ENCODE peak calls at places on chromosomes 16 and 17, in seven cellular contexts. O is choroid plexus epithelial cell, W is A549, F is esophagus squamous epithelium, B is foreskin fibroblast, N is endothelial cell, R is GM13977. P is an unnamed sample.

GRCh38 chr17:17032131-17032692 is 10.0 kb upstream of the MPRIP start:
- DNase-seq in R (no peak), W (peak), F (no peak), B (peak), O (peak), N (no peak), P (peak)

GRCh38 chr17:70320642-70321345 is 151.5 kb downstream of the KCNJ2 start:
- DNase-seq in R (no peak), W (no peak), B (no peak), O (peak), F (no peak), N (no peak), P (peak)

GRCh38 chr16:23324727-23325126 is 22.6 kb downstream of the SCNN1B start:
- DNase-seq in W (peak), F (no peak), N (no peak), B (no peak), O (no peak), R (no peak), P (peak)

GRCh38 chr16:78695371-78695770 is 595.9 kb downstream of the WWOX start:
- DNase-seq in B (no peak), N (no peak), O (no peak), R (no peak), W (no peak), F (no peak), P (no peak)

GRCh38 chr17:7982171-7982570 is 20.2 kb upstream of the GUCY2D start:
- DNase-seq in O (peak), F (no peak), W (no peak), B (peak), R (no peak), N (no peak), P (no peak)

GRCh38 chr16:74372953-74373846 is 2.9 kb upstream of the NPIPB15 start:
- DNase-seq in F (no peak), W (no peak), N (no peak), O (no peak), R (peak), B (no peak), P (no peak)

GRCh38 chr16:17301593-17302135 is 169.1 kb downstream of the XYLT1 start:
- DNase-seq in W (no peak), R (peak), B (no peak), N (no peak), O (no peak), F (no peak), P (no peak)

GRCh38 chr16:16143038-16143763 is 80.1 kb downstream of the ABCC6 start:
- DNase-seq in W (peak), O (peak), R (no peak), B (no peak), F (no peak), N (peak), P (no peak)

GRCh38 chr16:10065014-10065413 is 117.2 kb downstream of the GRIN2A start:
- DNase-seq in W (no peak), O (no peak), N (no peak), F (no peak), B (no peak), R (no peak), P (no peak)

GRCh38 chr17:50196826-50197225 is 4.6 kb downstream of the COL1A1 start:
- DNase-seq in N (no peak), W (no peak), O (peak), F (no peak), R (no peak), B (peak), P (no peak)

GRCh38 chr17:78130439-78131101 is at the start of gene TMC8:
- DNase-seq in N (no peak), O (no peak), B (no peak), F (no peak), R (peak), W (no peak), P (peak)

GRCh38 chr17:45423936-45424335 is 8.7 kb downstream of the ARHGAP27 start:
- DNase-seq in N (no peak), F (no peak), R (no peak), O (no peak), W (no peak), B (no peak), P (peak)

GRCh38 chr16:21159281-21159951 is 942 bp downstream of the LDAF1 start:
- DNase-seq in N (peak), R (peak), O (no peak), B (no peak), F (no peak), W (no peak), P (peak)

GRCh38 chr17:981292-981658 is 1.7 kb upstream of the NXN start:
- DNase-seq in F (no peak), B (no peak), O (no peak), N (no peak), W (no peak), R (no peak), P (no peak)
- TF ChIP-seq CTCF in F (no peak), B (no peak), O (no peak), N (peak), W (no peak), R (no peak), P (no peak)

GRCh38 chr16:85105475-85105874 is 6.8 kb downstream of the CIBAR2 start:
- DNase-seq in F (no peak), O (no peak), B (no peak), W (no peak), R (no peak), N (no peak), P (no peak)

GRCh38 chr16:85103096-85104079 is 8.9 kb downstream of the CIBAR2 start:
- DNase-seq in B (no peak), R (no peak), N (no peak), F (no peak), O (no peak), W (no peak), P (no peak)

GRCh38 chr16:85102106-85102630 is 10.1 kb downstream of the CIBAR2 start:
- DNase-seq in R (no peak), F (no peak), B (no peak), W (no peak), N (no peak), O (no peak), P (no peak)

GRCh38 chr16:85104821-85105391 is 7.4 kb downstream of the CIBAR2 start:
- DNase-seq in R (no peak), B (no peak), F (no peak), O (no peak), N (no peak), W (no peak), P (no peak)

DNA sequence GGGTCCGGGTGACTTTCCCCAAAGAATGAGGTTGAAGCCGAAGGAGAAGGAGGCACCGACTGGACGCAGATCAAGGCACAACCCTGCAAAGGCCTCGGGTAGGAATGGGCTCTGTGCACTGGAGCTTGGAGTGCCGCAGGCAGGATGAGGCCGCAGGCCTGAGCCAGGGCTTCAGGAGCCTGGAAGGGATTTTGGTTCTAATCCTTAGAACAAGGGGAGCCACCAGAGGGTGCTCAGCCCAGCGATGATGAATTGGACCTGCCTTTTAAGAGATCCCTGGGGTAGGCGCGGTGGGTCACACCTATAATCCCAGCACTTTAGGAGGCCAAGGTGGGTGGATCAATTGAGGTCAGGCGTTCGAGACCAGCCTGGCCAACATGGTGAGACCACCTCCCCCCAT is 8.1 kb downstream of the CIBAR2 start:
- DNase-seq in W (no peak), R (no peak), N (no peak), F (no peak), B (no peak), O (no peak), P (no peak)
- TF ChIP-seq CTCF in W (no peak), R (no peak), N (no peak), F (no peak), B (no peak), O (peak), P (no peak)

DNA sequence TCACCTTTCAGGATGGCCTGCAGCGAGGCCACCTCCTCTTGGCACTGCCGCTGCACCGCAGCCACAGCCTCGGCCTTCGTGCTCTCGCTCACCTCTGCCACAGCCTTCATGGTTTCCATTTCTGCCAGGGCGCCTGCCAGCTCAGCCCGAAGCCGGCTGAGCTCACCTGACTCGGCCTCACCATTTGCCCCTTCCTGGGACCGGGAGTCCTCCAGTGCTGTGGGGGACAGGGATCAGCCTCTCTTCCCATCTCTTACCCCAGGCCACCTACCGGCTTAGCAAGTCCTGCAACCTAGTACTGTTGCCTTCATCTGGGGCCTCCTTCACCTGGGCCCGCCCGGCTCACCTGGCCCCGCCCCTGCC is 658 bp downstream of the RABEP2 start:
- DNase-seq in O (no peak), B (no peak), W (no peak), N (no peak), F (no peak), R (no peak), P (no peak)
- TF ChIP-seq CTCF in O (no peak), B (no peak), W (no peak), N (no peak), F (peak), R (no peak), P (peak)

DNA sequence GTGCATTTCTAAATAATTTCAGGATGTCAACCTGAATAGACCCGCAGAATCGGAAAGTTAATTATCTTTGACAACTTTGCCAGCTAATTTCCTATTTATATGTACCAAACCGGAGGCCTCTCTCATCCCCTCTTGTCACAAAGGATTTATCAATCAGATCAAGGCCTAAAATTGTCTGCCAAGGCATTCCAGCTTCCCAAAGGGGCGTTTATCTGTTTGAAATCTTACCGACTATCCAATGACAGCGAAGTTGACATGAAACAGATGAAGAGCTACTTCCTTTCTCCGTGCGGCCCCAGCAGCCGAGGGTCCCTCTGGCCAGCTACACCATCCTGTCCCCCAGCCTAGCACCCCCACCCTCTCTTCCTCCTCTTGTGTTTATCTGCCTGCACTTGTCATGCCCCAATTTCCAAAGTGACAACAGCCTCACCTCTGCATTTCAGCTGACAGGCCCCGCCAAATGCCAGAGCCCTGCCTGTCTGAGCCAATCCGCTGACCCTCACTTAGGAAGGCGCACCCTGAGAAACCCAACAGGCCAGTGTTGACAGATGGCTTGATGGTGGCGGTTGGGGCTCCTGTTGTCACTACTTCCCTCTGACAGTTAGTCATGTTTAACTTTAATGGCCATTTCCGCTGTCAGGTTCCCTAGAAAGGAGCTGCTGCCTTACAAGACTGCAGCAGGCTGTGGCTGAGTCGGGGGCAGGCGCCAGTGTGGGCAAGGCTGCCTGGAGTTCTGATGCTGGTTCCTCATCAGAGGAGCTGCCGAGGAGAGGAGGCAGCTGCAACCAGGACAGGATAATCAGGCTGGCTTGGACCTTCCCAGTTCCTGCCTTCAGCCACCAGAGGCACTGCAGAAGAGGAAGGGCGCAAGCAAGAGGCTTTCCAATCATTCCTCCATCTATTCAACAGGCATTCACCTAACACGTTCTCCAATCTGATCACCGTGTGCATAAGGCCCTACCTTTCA is 223.4 kb upstream of the DYNLRB2 start:
- DNase-seq in O (no peak), F (no peak), W (peak), N (no peak), B (no peak), R (no peak), P (no peak)
- TF ChIP-seq CTCF in O (peak), F (no peak), W (no peak), N (peak), B (peak), R (no peak), P (peak)

GRCh38 chr17:76887809-76888208 is 19.6 kb downstream of the MGAT5B start:
- DNase-seq in F (no peak), B (no peak), W (no peak), R (no peak), O (no peak), N (no peak), P (no peak)
- TF ChIP-seq CTCF in F (no peak), B (no peak), W (no peak), R (no peak), O (peak), N (no peak), P (no peak)

DNA sequence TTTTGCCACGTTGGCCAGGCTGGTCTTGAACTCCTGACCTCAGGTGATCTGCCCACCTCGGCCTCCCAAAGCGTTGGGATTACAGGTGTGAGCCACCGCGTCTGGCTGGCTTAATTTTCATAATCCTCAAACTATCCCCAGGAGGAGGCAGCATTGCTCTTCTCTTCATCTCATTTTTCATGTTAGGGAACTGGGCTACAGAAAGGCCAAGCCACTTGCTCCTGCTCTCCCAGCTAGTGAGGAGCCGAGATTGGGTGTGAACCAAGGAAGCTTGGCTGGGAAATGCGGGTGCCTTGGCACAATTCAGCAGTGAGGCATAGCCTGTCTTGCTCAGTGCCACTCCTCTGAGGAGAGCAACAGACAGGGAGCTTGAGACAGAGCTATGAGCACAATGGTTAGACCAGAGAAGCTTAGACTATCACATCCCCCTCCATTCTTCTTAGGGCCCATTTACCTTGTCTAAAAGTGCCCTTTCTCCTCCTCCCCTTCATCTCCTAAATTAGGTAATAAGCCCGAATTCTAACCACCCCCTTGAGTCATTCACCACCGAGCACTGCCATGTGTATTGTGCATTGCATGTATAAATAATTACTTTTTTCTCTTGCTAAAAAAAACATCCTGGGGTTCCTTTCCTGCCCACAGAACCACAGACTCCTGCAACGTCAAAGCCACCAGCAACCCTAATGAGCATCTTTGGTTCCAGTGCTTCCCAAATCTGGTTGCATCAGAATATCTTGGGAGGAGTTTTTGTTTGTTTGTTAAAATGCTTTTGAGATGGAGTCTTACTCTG is 20.0 kb upstream of the KIF19 start:
- DNase-seq in O (no peak), W (peak), B (no peak), N (peak), F (no peak), R (no peak), P (no peak)
- TF ChIP-seq CTCF in O (peak), W (peak), B (no peak), N (no peak), F (no peak), R (no peak), P (no peak)

GRCh38 chr17:62965649-62966425 is at the start of gene TANC2:
- DNase-seq in N (peak), R (peak), O (peak), F (no peak), W (peak), B (peak), P (peak)
- TF ChIP-seq CTCF in N (no peak), R (no peak), O (no peak), F (no peak), W (peak), B (no peak), P (no peak)

GRCh38 chr17:81295031-81295677 is at the start of gene SLC38A10:
- DNase-seq in R (peak), W (peak), F (peak), O (peak), N (peak), B (peak), P (peak)
- TF ChIP-seq CTCF in R (no peak), W (no peak), F (peak), O (peak), N (no peak), B (no peak), P (no peak)

GRCh38 chr16:3292604-3293003 is 9.3 kb downstream of the ZNF263 start:
- DNase-seq in F (no peak), B (peak), W (no peak), R (no peak), O (peak), N (no peak), P (no peak)

GRCh38 chr16:3289998-3290673 is 6.8 kb downstream of the ZNF263 start:
- DNase-seq in N (no peak), F (no peak), R (no peak), O (no peak), B (no peak), W (peak), P (no peak)

GRCh38 chr16:3295209-3295608 is 10.0 kb downstream of the TIGD7 start:
- DNase-seq in N (no peak), F (no peak), O (no peak), B (no peak), R (no peak), W (no peak), P (no peak)

GRCh38 chr16:3295783-3296182 is 9.4 kb downstream of the TIGD7 start:
- DNase-seq in N (no peak), F (no peak), B (no peak), O (no peak), R (no peak), W (no peak), P (no peak)
- TF ChIP-seq CTCF in N (no peak), F (no peak), B (no peak), O (no peak), R (no peak), W (no peak), P (no peak)

GRCh38 chr17:44121206-44121605 is 2.2 kb downstream of the HDAC5 start:
- DNase-seq in N (no peak), O (no peak), W (no peak), R (no peak), B (no peak), F (no peak), P (no peak)

GRCh38 chr17:44121997-44122824 is 1.2 kb downstream of the HDAC5 start:
- DNase-seq in N (no peak), W (no peak), R (no peak), O (no peak), F (no peak), B (no peak), P (no peak)

GRCh38 chr17:44122825-44123355 is 551 bp downstream of the HDAC5 start:
- DNase-seq in R (no peak), F (no peak), W (no peak), N (no peak), B (no peak), O (no peak), P (no peak)

GRCh38 chr17:44124118-44124438 is 637 bp upstream of the HDAC5 start:
- DNase-seq in B (no peak), F (no peak), R (no peak), W (no peak), N (no peak), O (no peak), P (no peak)

DNA sequence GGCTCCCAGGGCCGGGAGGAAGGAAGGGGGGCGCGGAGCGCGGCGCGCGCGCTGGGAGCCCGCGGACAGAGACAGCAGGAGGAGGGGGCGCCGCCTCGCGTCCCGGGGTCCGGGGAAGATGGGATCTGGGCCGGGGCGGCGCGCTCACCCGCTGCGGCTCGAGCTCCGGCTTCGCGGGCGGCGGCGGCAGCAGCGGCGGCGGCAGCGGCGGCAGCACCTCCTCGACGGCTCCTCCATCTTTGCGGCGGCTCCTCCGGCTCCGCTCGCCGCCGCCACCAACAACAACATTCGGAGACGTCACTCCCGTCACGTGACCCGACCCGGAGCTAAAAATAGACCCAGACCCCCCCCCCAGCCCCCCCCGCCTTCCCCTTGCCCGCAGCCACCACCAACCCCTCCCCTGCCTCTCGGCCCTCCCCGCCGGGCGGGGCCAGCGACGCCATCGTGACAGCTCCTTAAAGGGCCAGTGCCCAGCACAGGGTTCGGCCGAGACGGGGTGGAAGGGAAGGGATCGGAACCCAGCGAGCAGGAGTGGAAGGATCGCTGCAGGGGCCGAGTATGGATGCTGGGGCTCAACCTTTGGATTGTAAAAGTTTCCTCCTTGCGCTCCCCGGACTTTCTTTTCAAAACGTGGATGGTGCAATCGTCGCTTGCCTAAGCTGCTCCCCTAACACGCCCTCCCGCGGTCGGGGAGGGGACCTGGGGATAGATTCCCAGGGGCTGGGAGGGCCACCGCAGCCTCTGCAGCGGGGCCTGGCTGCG is at the start of gene HDAC5:
- DNase-seq in F (peak), R (peak), O (peak), B (peak), W (peak), N (peak), P (peak)
- TF ChIP-seq CTCF in F (peak), R (peak), O (peak), B (peak), W (peak), N (no peak), P (peak)

P was measured in upper lobe of right lung.